ENCODE peak calls at places on chromosomes 13 and 19, in six cellular contexts. B is NCI-H460; Q is activated naive CD4-positive, alpha-beta T cell; O is GOT3; D is PC-3; K is MCF 10A. F is an unnamed sample.

GRCh38 chr13:27011661-27012060 is 159.9 kb downstream of the USP12 start:
- DNase-seq in K (no peak), D (no peak), B (no peak), Q (no peak), O (no peak), F (no peak)

GRCh38 chr19:872266-872951 is 12.9 kb downstream of the CFD start:
- DNase-seq in O (no peak), D (peak; percentile 45), K (peak; percentile 95), Q (peak; percentile 27), B (peak; percentile 88), F (peak; percentile 66)

GRCh38 chr19:34962945-34963530 is 991 bp downstream of the ZNF792 start:
- DNase-seq in B (no peak), O (no peak), D (peak; percentile 14), Q (no peak), K (no peak), F (no peak)

GRCh38 chr19:5628919-5629481 is 6.1 kb downstream of the SAFB start:
- DNase-seq in D (no peak), Q (no peak), O (no peak), B (no peak), K (no peak), F (no peak)

GRCh38 chr19:12628040-12629022 is 17.6 kb downstream of the ZNF791 start:
- DNase-seq in K (peak; percentile 17), O (no peak), B (no peak), D (no peak), Q (no peak), F (no peak)

GRCh38 chr19:3365447-3366103 is 808 bp upstream of the NFIC start:
- DNase-seq in K (peak; percentile 83), D (peak; percentile 52), B (no peak), Q (no peak), O (no peak), F (peak; percentile 77)

GRCh38 chr13:32136716-32137115 is 105.1 kb downstream of the FRY start:
- DNase-seq in D (no peak), B (no peak), O (no peak), K (no peak), Q (no peak), F (no peak)

GRCh38 chr19:51128227-51128626 is 3.5 kb downstream of the SIGLEC9 start:
- DNase-seq in Q (no peak), K (no peak), B (no peak), O (no peak), D (no peak), F (no peak)

GRCh38 chr19:51158474-51159129 is 16.5 kb downstream of the SIGLEC7 start:
- DNase-seq in Q (peak; percentile 70), B (peak; percentile 40), K (peak; percentile 37), D (peak; percentile 61), O (no peak), F (peak; percentile 22)

GRCh38 chr19:8641221-8641907 is 10.9 kb downstream of the NFILZ start:
- DNase-seq in B (no peak), K (no peak), O (no peak), Q (no peak), D (no peak), F (no peak)

GRCh38 chr13:103351035-103351828 is 285.0 kb upstream of the SLC10A2 start:
- DNase-seq in D (peak; percentile 59), K (peak; percentile 25), O (no peak), B (no peak), Q (no peak), F (no peak)

GRCh38 chr19:12665281-12665573 is 1.3 kb downstream of the MAN2B1 start:
- DNase-seq in O (no peak), B (no peak), K (no peak), Q (no peak), D (no peak), F (no peak)

GRCh38 chr19:41166888-41167804 is 25.9 kb upstream of the CYP2S1 start:
- DNase-seq in D (no peak), Q (no peak), O (no peak), B (no peak), K (no peak), F (no peak)

GRCh38 chr19:6209680-6210079 is 70.1 kb downstream of the MLLT1 start:
- DNase-seq in O (no peak), Q (no peak), B (no peak), D (no peak), K (no peak), F (no peak)

GRCh38 chr19:34642241-34642640 is 34.7 kb downstream of the SCGB2B2 start:
- DNase-seq in B (no peak), O (no peak), D (no peak), K (no peak), Q (no peak), F (no peak)

GRCh38 chr19:31675187-31675913 is 326.1 kb upstream of the TSHZ3 start:
- DNase-seq in O (no peak), B (no peak), K (no peak), Q (no peak), D (peak; percentile 1), F (peak; percentile 57)

GRCh38 chr13:97944396-97945029 is 9.0 kb upstream of the IPO5 start:
- DNase-seq in B (no peak), D (peak; percentile 87), O (no peak), K (peak; percentile 23), Q (no peak), F (no peak)

F was measured in SW 1271.